ENCODE peak calls at places on chromosomes 3 and 15, in four cellular contexts. B, Q, Z and T are unnamed samples.

GRCh38 chr3:194133661-194134230 is 2.2 kb upstream of the HES1 start:
- DNase-seq in B (no peak), Q (no peak), Z (peak), T (peak)

GRCh38 chr15:101325263-101326025 is 30.4 kb upstream of the SNRPA1 start:
- DNase-seq in B (no peak), Q (no peak), Z (no peak), T (no peak)

GRCh38 chr3:107222927-107223326 is 154.3 kb upstream of the CCDC54 start:
- DNase-seq in B (no peak), Q (no peak), Z (peak), T (no peak)

GRCh38 chr15:95857124-95857757 is 473.3 kb upstream of the NR2F2 start:
- DNase-seq in B (no peak), Q (no peak), Z (peak), T (no peak)

GRCh38 chr3:107669669-107670068 is 146.9 kb downstream of the BBX start:
- DNase-seq in B (no peak), Q (no peak), Z (no peak), T (no peak)

GRCh38 chr3:58353722-58354553 is 21.2 kb downstream of the PXK start:
- DNase-seq in B (no peak), Q (no peak), Z (peak), T (no peak)

GRCh38 chr3:55873523-55874254 is 386.6 kb upstream of the WNT5A start:
- DNase-seq in B (no peak), Q (no peak), Z (no peak), T (no peak)

GRCh38 chr15:72785452-72786243 is 2.1 kb upstream of the ADPGK start:
- DNase-seq in B (no peak), Q (peak), Z (no peak), T (no peak)

GRCh38 chr3:47885168-47885567 is 82.2 kb downstream of the DHX30 start:
- DNase-seq in B (no peak), Q (no peak), Z (no peak), T (no peak)